ENCODE peak calls at places on chromosome 19, in seven cellular contexts. F is left ventricle myocardium inferior; I is testis; D is astrocyte; Y is choroid plexus epithelial cell; K is CD4-positive, alpha-beta T cell; V is A549. J is an unnamed sample.

GRCh38 chr19:55654833-55655647 is at the start of gene U2AF2:
- DNase-seq in F (peak; percentile 95), I (peak; percentile 97), D (no peak), Y (peak; percentile 95), K (peak; percentile 98), V (peak; percentile 96), J (peak; percentile 92)

GRCh38 chr19:35204799-35205732 is 23.5 kb downstream of the FAM187B start:
- DNase-seq in F (no peak), I (no peak), D (no peak), Y (no peak), K (no peak), V (no peak), J (no peak)

GRCh38 chr19:33720155-33720493 is 76.5 kb upstream of the KCTD15 start:
- DNase-seq in F (no peak), I (no peak), D (no peak), Y (no peak), K (no peak), V (no peak), J (no peak)

GRCh38 chr19:728011-728410 is 19.3 kb downstream of the PALM start:
- DNase-seq in F (peak; percentile 87), I (no peak), D (no peak), Y (no peak), K (no peak), V (no peak), J (no peak)

GRCh38 chr19:17348700-17349099 is 11.3 kb downstream of the GTPBP3 start:
- DNase-seq in F (peak; percentile 66), I (no peak), D (peak; percentile 52), Y (peak; percentile 49), K (no peak), V (peak; percentile 62), J (peak; percentile 87)

GRCh38 chr19:38977445-38978314 is 2.1 kb upstream of the FBXO17 start:
- DNase-seq in F (no peak), I (no peak), D (peak; percentile 35), Y (peak; percentile 30), K (no peak), V (peak; percentile 33), J (no peak)

GRCh38 chr19:10000171-10000826 is 10.0 kb downstream of the COL5A3 start:
- DNase-seq in F (peak; percentile 61), I (peak; percentile 87), D (peak; percentile 23), Y (peak; percentile 73), K (peak; percentile 45), V (peak; percentile 70), J (peak; percentile 69)

GRCh38 chr19:1169921-1170885 is 3.9 kb downstream of the SBNO2 start:
- DNase-seq in F (no peak), I (peak; percentile 92), D (peak; percentile 51), Y (no peak), K (no peak), V (no peak), J (peak; percentile 93)

GRCh38 chr19:32287811-32288227 is 57.6 kb upstream of the ZNF507 start:
- DNase-seq in F (peak; percentile 72), I (peak; percentile 85), D (peak; percentile 2), Y (peak; percentile 85), K (no peak), V (peak; percentile 87), J (peak; percentile 43)

GRCh38 chr19:34310494-34310981 is 54.5 kb upstream of the GPI start:
- DNase-seq in F (no peak), I (peak; percentile 38), D (no peak), Y (no peak), K (no peak), V (no peak), J (no peak)

GRCh38 chr19:6528544-6529121 is 2.2 kb upstream of the TNFSF9 start:
- DNase-seq in F (peak; percentile 74), I (peak; percentile 46), D (no peak), Y (no peak), K (no peak), V (peak; percentile 36), J (no peak)

GRCh38 chr19:53094749-53095575 is 8.3 kb downstream of the ZNF160 start:
- DNase-seq in F (no peak), I (no peak), D (no peak), Y (no peak), K (no peak), V (no peak), J (no peak)

GRCh38 chr19:18051887-18052286 is 34.8 kb downstream of the IL12RB1 start:
- DNase-seq in F (peak; percentile 67), I (no peak), D (no peak), Y (no peak), K (no peak), V (no peak), J (no peak)

GRCh38 chr19:642755-643727 is 3.4 kb downstream of the FGF22 start:
- DNase-seq in F (no peak), I (no peak), D (no peak), Y (no peak), K (no peak), V (no peak), J (no peak)

DNA sequence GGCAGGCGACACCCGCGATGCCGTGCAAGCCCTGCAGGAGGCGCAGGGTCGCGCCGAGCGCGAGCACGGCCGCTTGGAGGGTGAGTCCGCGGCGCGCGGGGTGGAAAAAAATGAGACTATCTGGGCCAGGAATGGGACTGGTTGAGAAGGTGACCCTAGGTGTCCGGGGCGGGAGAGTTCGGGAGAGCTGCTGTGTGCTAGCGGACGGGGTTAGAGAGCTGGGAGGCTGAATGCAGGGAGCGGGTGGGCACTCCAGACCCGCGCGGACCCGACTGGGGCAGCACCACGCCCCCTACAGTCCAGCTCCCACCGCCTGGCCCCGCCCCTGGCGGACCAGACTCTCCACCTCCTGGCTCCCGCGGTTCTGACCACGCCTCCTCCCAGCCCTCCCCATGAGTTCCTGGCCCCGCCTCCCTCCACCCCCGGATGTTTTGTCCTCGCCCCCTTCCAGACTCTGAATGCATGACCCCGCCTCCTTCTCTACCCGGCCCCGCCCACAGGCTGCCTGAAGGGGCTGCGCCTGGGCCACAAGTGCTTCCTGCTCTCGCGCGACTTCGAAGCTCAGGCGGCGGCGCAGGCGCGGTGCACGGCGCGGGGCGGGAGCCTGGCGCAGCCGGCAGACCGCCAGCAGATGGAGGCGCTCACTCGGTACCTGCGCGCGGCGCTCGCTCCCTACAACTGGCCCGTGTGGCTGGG is 1.5 kb downstream of the CLEC11A start:
- DNase-seq in F (peak; percentile 98), I (peak; percentile 100), D (peak; percentile 81), Y (peak; percentile 98), K (peak; percentile 75), V (peak; percentile 100), J (peak; percentile 98)
- TF ChIP-seq CTCF in F (peak; percentile 77), I (peak; percentile 83), D (peak; percentile 6), Y (peak; percentile 44), K (peak; percentile 50), V (peak; percentile 95), J (peak; percentile 65)

DNA sequence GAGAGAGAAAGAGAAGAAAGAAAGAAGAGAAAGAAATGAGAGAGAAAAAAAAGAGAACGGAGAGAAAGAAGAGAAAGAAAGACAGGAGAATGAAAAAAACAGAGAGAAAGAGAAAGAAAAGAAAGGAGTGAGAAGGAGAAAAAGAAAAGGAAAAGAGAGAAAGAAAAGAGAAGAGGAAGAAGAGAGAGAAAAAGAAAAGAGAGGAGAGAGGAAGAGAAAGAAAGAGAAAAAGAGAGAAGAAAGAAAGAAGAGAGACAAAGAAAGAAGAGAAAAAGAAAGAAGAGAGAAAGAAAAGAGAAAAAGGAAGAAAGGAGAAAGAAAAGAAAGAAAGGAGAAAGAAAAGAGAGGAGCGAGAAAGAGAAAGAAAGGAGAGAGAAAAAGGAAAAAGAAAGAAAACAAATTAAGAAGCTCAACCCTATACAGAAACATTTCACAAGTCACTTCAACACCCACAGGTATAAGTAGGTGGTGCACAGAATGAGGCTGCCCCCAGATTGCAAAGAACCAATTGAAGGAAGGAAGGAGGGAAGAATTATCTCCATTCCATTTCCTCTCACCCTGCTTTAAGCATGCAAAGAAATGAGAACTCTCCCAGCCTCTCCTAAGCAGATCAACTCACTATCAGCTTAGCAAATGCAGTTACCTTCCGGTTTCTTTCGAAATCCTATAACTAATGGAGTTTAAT is 98.8 kb upstream of the CACNA1A start:
- DNase-seq in F (no peak), I (no peak), D (no peak), Y (no peak), K (no peak), V (no peak), J (no peak)
- TF ChIP-seq CTCF in F (no peak), I (no peak), D (no peak), Y (no peak), K (peak; percentile 31), V (no peak), J (no peak)

DNA sequence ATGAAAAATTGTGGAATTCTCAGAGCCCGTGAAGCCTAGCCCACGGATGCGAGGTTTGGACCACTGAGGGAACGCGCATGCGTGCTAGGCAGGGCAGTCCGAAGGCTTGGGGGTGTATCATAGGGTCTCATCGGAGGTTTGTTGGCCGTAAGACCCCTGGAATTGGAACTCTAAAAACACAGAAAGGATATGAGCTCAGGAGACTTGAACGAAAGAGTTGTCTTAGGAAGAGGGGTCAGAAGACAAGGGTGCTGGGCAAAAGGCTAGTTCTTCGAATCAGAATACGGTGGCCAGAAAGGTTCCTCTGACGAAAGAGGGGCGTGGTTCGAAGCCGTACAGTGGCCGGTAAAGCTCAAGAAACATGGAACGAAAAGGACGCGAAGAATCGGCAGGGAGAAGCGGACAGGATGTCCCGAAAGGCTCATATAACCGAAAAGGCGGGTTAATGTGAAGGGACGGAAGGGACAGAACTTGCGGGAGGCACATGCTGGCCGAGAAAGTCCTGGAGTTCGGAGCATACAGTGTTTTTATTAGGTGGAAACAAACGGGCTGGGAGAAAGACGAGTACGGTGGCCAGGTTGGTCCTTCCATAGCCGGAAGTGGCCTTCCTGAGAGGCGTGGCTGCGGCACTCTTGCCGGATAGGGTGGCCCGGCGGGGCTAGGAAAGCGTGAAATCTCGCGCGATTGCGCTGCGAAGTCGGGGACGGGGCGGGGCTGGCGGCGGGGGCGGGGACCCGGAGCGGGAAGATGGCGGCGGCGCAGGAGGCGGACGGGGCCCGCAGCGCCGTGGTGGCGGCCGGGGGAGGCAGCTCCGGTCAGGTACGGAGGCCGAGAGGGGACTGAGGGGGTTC is at the start of gene CLPTM1:
- DNase-seq in F (peak; percentile 97), I (peak; percentile 98), D (peak; percentile 94), Y (peak; percentile 98), K (peak; percentile 96), V (peak; percentile 99), J (peak; percentile 97)
- TF ChIP-seq CTCF in F (no peak), I (peak; percentile 62), D (no peak), Y (no peak), K (no peak), V (no peak), J (no peak)

GRCh38 chr19:5116292-5116691 is 147.4 kb downstream of the KDM4B start:
- DNase-seq in F (no peak), I (no peak), D (no peak), Y (no peak), K (no peak), V (no peak), J (no peak)

GRCh38 chr19:5115771-5116202 is 146.9 kb downstream of the KDM4B start:
- DNase-seq in F (no peak), I (no peak), D (peak; percentile 74), Y (peak; percentile 69), K (no peak), V (no peak), J (peak; percentile 8)

GRCh38 chr19:5118026-5118425 is 149.1 kb downstream of the KDM4B start:
- DNase-seq in F (no peak), I (no peak), D (no peak), Y (no peak), K (no peak), V (no peak), J (no peak)

GRCh38 chr19:5119297-5119998 is 150.5 kb downstream of the KDM4B start:
- DNase-seq in F (no peak), I (no peak), D (no peak), Y (no peak), K (no peak), V (no peak), J (no peak)

DNA sequence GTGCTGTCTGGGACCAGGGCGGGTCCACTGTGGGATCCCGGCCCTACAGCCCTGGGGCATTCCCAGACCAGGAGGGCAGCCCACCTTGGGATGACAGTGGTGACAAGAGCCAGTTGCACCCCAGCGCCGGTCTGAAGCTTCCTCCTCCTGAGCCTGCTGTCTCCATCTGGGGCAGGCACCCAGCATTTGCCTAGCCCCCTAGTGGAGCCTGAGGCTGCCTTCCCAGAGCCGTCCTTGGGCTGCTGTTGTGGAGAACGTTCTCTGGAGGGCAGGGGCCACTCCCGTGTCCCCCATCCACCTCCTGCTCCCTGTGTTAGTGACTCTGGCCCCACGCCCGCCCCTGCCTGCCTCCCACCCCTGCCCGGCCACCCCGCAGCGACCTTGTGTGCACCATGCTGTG is 148.5 kb downstream of the KDM4B start:
- DNase-seq in F (no peak), I (no peak), D (no peak), Y (no peak), K (no peak), V (no peak), J (no peak)
- TF ChIP-seq CTCF in F (no peak), I (no peak), D (no peak), Y (peak; percentile 11), K (no peak), V (no peak), J (no peak)